ENCODE peak calls at places on chromosome 16, in ten cellular contexts. S is cardiac muscle cell, G is GM23248, J is stomach, I is AG04450, L is psoas muscle, K is SJSA1, Y is heart right ventricle, P is left ventricle myocardium inferior, M is hepatocyte. B is an unnamed sample.

GRCh38 chr16:49855280-49855821 is 561 bp downstream of the ZNF423 start:
- DNase-seq in S (peak), G (peak), J (peak), I (peak), L (peak), K (peak), Y (peak), P (peak), M (peak), B (peak)

GRCh38 chr16:14004719-14005315 is 66.3 kb upstream of the MRTFB start:
- DNase-seq in S (no peak), G (no peak), J (no peak), I (no peak), L (no peak), K (no peak), Y (no peak), P (no peak), M (no peak), B (no peak)

GRCh38 chr16:17367932-17368331 is 102.8 kb downstream of the XYLT1 start:
- DNase-seq in S (peak), G (peak), J (no peak), I (no peak), L (no peak), K (peak), Y (no peak), P (no peak), M (peak), B (no peak)

GRCh38 chr16:57797526-57798266 is 4.6 kb downstream of the KIFC3 start:
- DNase-seq in S (no peak), G (no peak), J (peak), I (no peak), L (peak), K (no peak), Y (peak), P (no peak), M (peak), B (peak)

GRCh38 chr16:28621756-28622155 is 11.9 kb upstream of the SULT1A1 start:
- DNase-seq in S (no peak), G (no peak), J (no peak), I (no peak), L (no peak), K (no peak), Y (no peak), P (no peak), M (no peak), B (no peak)

GRCh38 chr16:55370762-55371482 is 46.9 kb downstream of the IRX6 start:
- DNase-seq in S (peak), G (peak), J (peak), I (no peak), L (peak), K (peak), Y (peak), P (peak), M (peak), B (peak)

GRCh38 chr16:48914070-48914469 is 304.1 kb upstream of the N4BP1 start:
- DNase-seq in S (no peak), G (no peak), J (no peak), I (no peak), L (no peak), K (no peak), Y (no peak), P (no peak), M (no peak), B (no peak)

GRCh38 chr16:30984669-30985400 is at the start of gene HSD3B7:
- DNase-seq in S (peak), G (peak), J (peak), I (peak), L (peak), K (peak), Y (peak), P (peak), M (peak), B (peak)

GRCh38 chr16:71707199-71707598 is 17.3 kb downstream of the PHLPP2 start:
- DNase-seq in S (no peak), G (no peak), J (no peak), I (no peak), L (no peak), K (no peak), Y (no peak), P (no peak), M (no peak), B (no peak)

GRCh38 chr16:71711789-71712188 is 12.7 kb downstream of the PHLPP2 start:
- DNase-seq in S (no peak), G (no peak), J (no peak), I (no peak), L (no peak), K (no peak), Y (no peak), P (no peak), M (no peak), B (no peak)

GRCh38 chr16:71708696-71709095 is 15.8 kb downstream of the PHLPP2 start:
- DNase-seq in S (no peak), G (peak), J (no peak), I (no peak), L (no peak), K (no peak), Y (no peak), P (no peak), M (no peak), B (no peak)

GRCh38 chr16:71712501-71712900 is 12.0 kb downstream of the PHLPP2 start:
- DNase-seq in S (no peak), G (no peak), J (no peak), I (no peak), L (no peak), K (no peak), Y (no peak), P (no peak), M (no peak), B (no peak)

DNA sequence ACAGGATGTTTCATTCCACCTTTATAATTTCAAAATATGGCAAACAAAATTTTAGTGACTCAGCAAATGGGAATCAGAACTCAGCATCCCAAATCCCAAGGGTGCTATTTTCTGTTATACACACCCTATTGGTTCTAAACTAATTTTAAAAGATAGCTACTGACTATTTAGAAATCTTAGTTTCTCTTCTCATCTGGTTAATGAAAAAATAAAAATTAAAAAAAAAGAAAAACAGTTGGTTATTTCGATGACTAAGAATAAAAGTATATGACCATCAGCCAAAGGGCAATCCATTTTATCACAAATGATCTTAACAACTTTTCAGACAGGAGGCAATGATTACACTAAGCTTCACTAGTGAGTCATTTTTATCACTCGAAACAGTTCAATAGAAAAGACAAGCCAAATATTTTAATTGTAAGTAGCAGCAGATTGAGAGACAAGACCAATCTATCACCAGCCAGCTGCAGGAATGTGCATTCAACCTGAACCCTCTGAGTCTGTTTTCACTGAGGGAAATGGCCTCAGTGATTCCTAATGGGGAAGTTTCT is 15.2 kb downstream of the PHLPP2 start:
- DNase-seq in S (peak), G (peak), J (no peak), I (no peak), L (no peak), K (no peak), Y (no peak), P (no peak), M (peak), B (no peak)
- H3K27ac ChIP-seq in S (no peak), G (peak), J (no peak), I (no peak), L (no peak), K (no peak), Y (no peak), P (no peak), M (peak), B (peak)

GRCh38 chr16:46927273-46927672 is 43.1 kb downstream of the GPT2 start:
- DNase-seq in S (no peak), G (no peak), J (no peak), I (no peak), L (no peak), K (no peak), Y (peak), P (peak), M (no peak), B (no peak)

GRCh38 chr16:46926470-46927225 is 42.5 kb downstream of the GPT2 start:
- DNase-seq in S (no peak), G (no peak), J (no peak), I (no peak), L (no peak), K (no peak), Y (no peak), P (no peak), M (no peak), B (peak)

GRCh38 chr16:46930861-46931260 is 42.6 kb downstream of the DNAJA2 start:
- DNase-seq in S (no peak), G (no peak), J (no peak), I (no peak), L (no peak), K (no peak), Y (no peak), P (no peak), M (no peak), B (no peak)

GRCh38 chr16:46929378-46930332 is 43.8 kb downstream of the DNAJA2 start:
- DNase-seq in S (peak), G (peak), J (peak), I (peak), L (peak), K (peak), Y (peak), P (peak), M (peak), B (peak)

GRCh38 chr16:46928811-46929210 is 44.6 kb downstream of the GPT2 start:
- DNase-seq in S (no peak), G (no peak), J (no peak), I (no peak), L (no peak), K (no peak), Y (no peak), P (no peak), M (no peak), B (no peak)
- H3K27ac ChIP-seq in S (no peak), G (no peak), J (no peak), I (no peak), L (no peak), K (no peak), Y (no peak), P (no peak), M (no peak), B (no peak)

GRCh38 chr16:2776500-2777139 is 460 bp downstream of the ELOB start:
- DNase-seq in S (no peak), G (peak), J (no peak), I (no peak), L (no peak), K (peak), Y (peak), P (no peak), M (peak), B (no peak)

GRCh38 chr16:2774161-2774891 is 2.8 kb downstream of the ELOB start:
- DNase-seq in S (no peak), G (no peak), J (no peak), I (no peak), L (no peak), K (no peak), Y (no peak), P (no peak), M (no peak), B (no peak)

GRCh38 chr16:2777231-2777902 is at the start of gene ELOB:
- DNase-seq in S (peak), G (peak), J (peak), I (peak), L (peak), K (peak), Y (peak), P (peak), M (peak), B (peak)

GRCh38 chr16:2775317-2775716 is 1.8 kb downstream of the ELOB start:
- DNase-seq in S (no peak), G (no peak), J (no peak), I (no peak), L (no peak), K (no peak), Y (no peak), P (no peak), M (no peak), B (no peak)

DNA sequence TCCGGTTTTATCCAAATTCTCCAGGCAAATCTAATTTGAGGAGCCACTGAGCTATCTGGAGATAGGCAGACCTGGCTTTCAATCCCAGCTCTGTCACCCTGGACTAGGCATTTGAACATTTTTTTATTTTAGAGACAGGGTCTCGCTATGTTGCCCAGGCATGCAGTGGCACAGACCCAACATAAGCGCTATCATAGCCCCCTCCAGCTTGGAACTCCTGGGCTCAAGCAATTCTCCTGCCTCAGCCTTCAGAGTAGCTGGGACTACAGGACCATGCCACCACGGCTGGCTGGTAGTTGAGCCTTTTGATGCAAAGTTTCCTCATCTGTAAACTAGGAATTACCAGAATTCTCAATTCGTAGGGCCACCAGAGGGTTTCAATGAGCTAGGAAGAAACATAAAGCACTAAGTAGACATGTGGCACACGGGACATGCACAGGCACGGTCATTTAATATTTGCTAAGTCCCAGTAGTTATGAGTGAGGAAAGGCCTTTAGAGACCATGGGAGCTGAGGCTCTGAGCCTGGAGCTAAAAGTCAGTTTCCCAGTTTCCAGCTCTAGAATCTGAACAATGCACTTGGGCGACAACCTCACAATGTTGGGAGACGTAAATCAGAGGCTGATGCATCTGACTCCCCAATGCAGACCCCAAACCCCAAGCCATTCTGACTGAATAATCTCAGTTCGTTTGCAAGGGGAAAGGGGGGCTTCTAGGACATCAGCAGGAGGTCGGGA is 1.1 kb downstream of the ELOB start:
- DNase-seq in S (no peak), G (peak), J (no peak), I (no peak), L (no peak), K (no peak), Y (no peak), P (no peak), M (no peak), B (no peak)
- H3K27ac ChIP-seq in S (no peak), G (peak), J (no peak), I (no peak), L (peak), K (no peak), Y (peak), P (peak), M (peak), B (peak)

GRCh38 chr16:2457267-2457666 is 2.6 kb upstream of the TEDC2 start:
- DNase-seq in S (no peak), G (no peak), J (no peak), I (no peak), L (no peak), K (no peak), Y (no peak), P (no peak), M (no peak), B (no peak)
- H3K27ac ChIP-seq in S (no peak), G (no peak), J (no peak), I (no peak), L (no peak), K (no peak), Y (no peak), P (no peak), M (no peak), B (no peak)

GRCh38 chr16:4184038-4184702 is 57.7 kb downstream of the SRL start:
- DNase-seq in S (no peak), G (no peak), J (no peak), I (no peak), L (peak), K (no peak), Y (peak), P (no peak), M (no peak), B (no peak)
- H3K27ac ChIP-seq in S (peak), G (no peak), J (peak), I (no peak), L (peak), K (no peak), Y (peak), P (peak), M (no peak), B (no peak)

GRCh38 chr16:23642246-23642774 is 1.0 kb downstream of the DCTN5 start:
- DNase-seq in S (no peak), G (peak), J (no peak), I (no peak), L (no peak), K (no peak), Y (no peak), P (no peak), M (no peak), B (no peak)
- H3K27ac ChIP-seq in S (no peak), G (no peak), J (no peak), I (no peak), L (peak), K (peak), Y (no peak), P (peak), M (peak), B (no peak)

GRCh38 chr16:4414187-4414909 is 2.0 kb downstream of the CORO7 start:
- DNase-seq in S (no peak), G (no peak), J (peak), I (no peak), L (no peak), K (no peak), Y (no peak), P (no peak), M (no peak), B (peak)
- H3K27ac ChIP-seq in S (no peak), G (no peak), J (peak), I (no peak), L (no peak), K (no peak), Y (no peak), P (peak), M (no peak), B (no peak)

GRCh38 chr16:46882304-46882939 is 1.7 kb upstream of the GPT2 start:
- DNase-seq in S (no peak), G (no peak), J (no peak), I (no peak), L (no peak), K (no peak), Y (no peak), P (no peak), M (peak), B (peak)

GRCh38 chr16:46883690-46884512 is at the start of gene GPT2:
- DNase-seq in S (peak), G (peak), J (peak), I (peak), L (peak), K (peak), Y (peak), P (peak), M (peak), B (peak)

GRCh38 chr16:46882940-46883307 is 1.2 kb upstream of the GPT2 start:
- DNase-seq in S (no peak), G (no peak), J (no peak), I (no peak), L (no peak), K (no peak), Y (no peak), P (no peak), M (peak), B (no peak)

GRCh38 chr16:46884513-46885293 is 541 bp downstream of the GPT2 start:
- DNase-seq in S (peak), G (peak), J (no peak), I (no peak), L (no peak), K (no peak), Y (no peak), P (no peak), M (peak), B (peak)

DNA sequence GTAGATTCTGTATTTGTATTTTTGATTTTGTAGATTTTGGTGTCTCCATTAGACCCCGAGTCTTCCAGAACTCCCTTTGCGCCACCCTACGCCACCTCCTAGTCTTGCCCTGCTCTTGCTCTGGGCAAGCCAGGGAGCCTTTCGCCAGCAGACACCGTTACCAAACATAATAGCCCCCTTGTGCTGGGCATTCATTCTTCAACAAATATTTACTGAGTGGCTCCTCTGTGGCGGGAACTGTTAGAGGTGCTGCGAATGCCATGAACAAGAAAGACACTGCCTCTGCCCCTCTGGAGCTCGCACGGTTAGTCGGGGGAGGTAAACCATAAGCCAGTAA is 841 bp upstream of the GPT2 start:
- DNase-seq in S (no peak), G (no peak), J (no peak), I (no peak), L (no peak), K (no peak), Y (no peak), P (no peak), M (peak), B (no peak)
- H3K27ac ChIP-seq in S (no peak), G (peak), J (peak), I (peak), L (peak), K (no peak), Y (no peak), P (peak), M (peak), B (peak)

GRCh38 chr16:67709050-67709449 is 10.1 kb downstream of the GFOD2 start:
- DNase-seq in S (no peak), G (no peak), J (no peak), I (no peak), L (no peak), K (no peak), Y (no peak), P (no peak), M (no peak), B (no peak)

GRCh38 chr16:67704110-67704509 is 15.0 kb downstream of the GFOD2 start:
- DNase-seq in S (no peak), G (no peak), J (no peak), I (no peak), L (no peak), K (no peak), Y (no peak), P (no peak), M (no peak), B (no peak)

GRCh38 chr16:67707210-67707609 is 11.9 kb downstream of the GFOD2 start:
- DNase-seq in S (no peak), G (no peak), J (no peak), I (no peak), L (no peak), K (no peak), Y (no peak), P (no peak), M (no peak), B (no peak)

GRCh38 chr16:67707790-67708189 is 11.3 kb downstream of the GFOD2 start:
- DNase-seq in S (no peak), G (no peak), J (no peak), I (no peak), L (no peak), K (no peak), Y (no peak), P (no peak), M (no peak), B (no peak)

DNA sequence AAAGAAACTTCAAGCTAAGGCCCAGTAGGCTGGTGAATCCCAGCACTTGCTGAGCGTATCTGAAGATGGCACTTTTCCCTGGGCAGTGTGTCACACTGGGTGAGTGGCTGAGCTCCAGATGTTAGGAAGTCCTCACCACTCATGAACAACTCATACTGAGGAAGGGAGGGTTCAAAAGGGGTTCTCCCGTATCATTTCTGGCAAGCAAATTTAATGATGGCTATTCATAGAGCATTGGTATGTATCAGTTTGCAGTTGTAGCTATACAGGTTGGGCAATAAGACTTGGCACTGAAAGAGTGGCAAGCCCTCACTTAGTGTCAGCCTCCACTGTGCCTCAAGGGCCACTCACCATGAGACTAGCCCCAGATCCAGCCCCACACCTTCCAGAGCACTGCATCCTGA is 10.7 kb downstream of the GFOD2 start:
- DNase-seq in S (no peak), G (peak), J (no peak), I (no peak), L (peak), K (no peak), Y (no peak), P (no peak), M (no peak), B (no peak)
- H3K27ac ChIP-seq in S (no peak), G (peak), J (no peak), I (no peak), L (peak), K (no peak), Y (no peak), P (no peak), M (no peak), B (no peak)

DNA sequence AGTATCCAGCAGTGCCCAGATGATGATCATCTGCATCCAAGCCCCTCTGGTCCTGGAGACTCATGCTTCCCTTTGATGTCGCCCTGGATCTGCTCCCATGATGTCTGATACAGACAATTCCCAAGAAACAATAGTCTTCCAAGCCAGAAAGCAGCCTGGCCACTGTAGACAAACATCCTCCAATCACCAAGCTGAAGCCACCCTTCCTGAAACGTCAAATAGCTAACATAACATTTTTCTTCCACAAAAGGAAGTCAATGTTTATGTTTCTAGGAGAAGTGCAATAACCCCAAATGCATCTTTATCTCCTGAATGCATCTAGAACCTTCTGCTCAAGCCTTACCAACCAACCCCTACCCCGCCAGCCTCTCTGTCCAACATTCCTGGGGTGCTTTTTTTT is 1.2 kb upstream of the DPEP2 start:
- DNase-seq in S (peak), G (no peak), J (no peak), I (no peak), L (no peak), K (no peak), Y (no peak), P (no peak), M (no peak), B (no peak)
- H3K27ac ChIP-seq in S (no peak), G (no peak), J (no peak), I (no peak), L (peak), K (no peak), Y (peak), P (peak), M (no peak), B (no peak)